ENCODE peak calls at places on chromosomes 3 and 15, in five cellular contexts. W is HepG2, R is A549, D is GM23338, K is K562. E is an unnamed sample.

GRCh38 chr15:65743637-65744252 is 48.3 kb downstream of the DENND4A start:
- DNase-seq in W (no peak), D (no peak), K (no peak), R (no peak), E (no peak)

GRCh38 chr15:57527382-57528091 is 64.2 kb upstream of the MYZAP start:
- DNase-seq in R (peak; percentile 89), D (peak; percentile 89), W (peak; percentile 76), K (peak; percentile 39), E (peak; percentile 46)

GRCh38 chr3:146838221-146838620 is 233.1 kb upstream of the PLSCR5 start:
- DNase-seq in D (no peak), K (no peak), R (no peak), W (no peak), E (no peak)

GRCh38 chr15:51726302-51727073 is 11.0 kb downstream of the LYSMD2 start:
- DNase-seq in K (peak; percentile 74), R (peak; percentile 74), D (peak; percentile 83), W (peak; percentile 10), E (no peak)

GRCh38 chr3:47008258-47008671 is 28.8 kb downstream of the NBEAL2 start:
- DNase-seq in W (no peak), D (no peak), K (no peak), R (no peak), E (no peak)

GRCh38 chr15:28725556-28725955 is 13.3 kb upstream of the GOLGA8M start:
- DNase-seq in R (no peak), W (no peak), D (no peak), K (no peak), E (no peak)

GRCh38 chr3:123044981-123045763 is 17.6 kb upstream of the SEMA5B start:
- DNase-seq in W (no peak), R (no peak), K (no peak), D (no peak), E (no peak)

GRCh38 chr15:25172691-25173090 is 217.9 kb downstream of the SNRPN start:
- DNase-seq in D (no peak), R (no peak), K (no peak), W (no peak), E (no peak)

GRCh38 chr3:72375237-72376154 is 472.7 kb downstream of the SHQ1 start:
- DNase-seq in D (peak; percentile 31), R (no peak), W (no peak), K (no peak), E (no peak)

GRCh38 chr3:143855183-143855582 is 6.9 kb upstream of the SLC9A9 start:
- DNase-seq in R (no peak), W (no peak), K (no peak), D (no peak), E (no peak)

GRCh38 chr15:100020181-100020580 is 286.9 kb upstream of the LYSMD4 start:
- DNase-seq in W (no peak), K (no peak), R (no peak), D (peak; percentile 62), E (no peak)

DNA sequence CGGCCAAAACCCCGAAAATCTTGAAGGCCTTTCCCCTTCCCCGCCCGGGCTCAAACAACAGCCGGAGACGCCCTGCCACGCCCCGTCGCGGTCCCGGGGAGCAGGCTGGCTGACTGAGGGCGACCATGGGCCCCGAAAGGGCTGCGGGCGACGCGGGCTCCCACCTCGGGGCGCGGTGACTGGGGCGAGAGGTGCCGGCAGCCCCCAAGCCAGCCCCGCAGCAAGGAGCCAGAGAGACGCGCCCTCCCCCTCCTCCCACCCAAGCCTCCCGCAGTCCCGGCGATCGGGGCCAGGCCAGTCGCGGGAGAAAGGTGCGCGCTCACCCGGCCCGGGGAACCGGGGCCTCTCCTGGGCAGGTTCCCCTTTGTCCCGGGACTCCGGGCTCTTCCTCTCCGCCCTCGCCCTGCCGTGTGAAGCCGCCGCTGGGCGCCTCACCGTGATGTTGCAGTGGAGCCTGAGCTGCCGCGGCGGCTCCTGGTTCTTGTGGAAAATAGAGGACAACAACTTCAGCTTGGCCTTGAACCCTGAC is 30.6 kb upstream of the ZSCAN2 start:
- DNase-seq in R (peak; percentile 48), D (peak; percentile 48), K (peak; percentile 64), W (no peak), E (no peak)
- TF ChIP-seq JUNB in R (no peak), D (no peak), K (no peak), W (no peak), E (no peak)

GRCh38 chr3:20039765-20040475 is at the start of gene KAT2B:
- DNase-seq in R (peak; percentile 74), D (peak; percentile 71), W (peak; percentile 47), K (peak; percentile 89), E (no peak)
- TF ChIP-seq JUNB in R (no peak), D (no peak), W (no peak), K (no peak), E (no peak)

DNA sequence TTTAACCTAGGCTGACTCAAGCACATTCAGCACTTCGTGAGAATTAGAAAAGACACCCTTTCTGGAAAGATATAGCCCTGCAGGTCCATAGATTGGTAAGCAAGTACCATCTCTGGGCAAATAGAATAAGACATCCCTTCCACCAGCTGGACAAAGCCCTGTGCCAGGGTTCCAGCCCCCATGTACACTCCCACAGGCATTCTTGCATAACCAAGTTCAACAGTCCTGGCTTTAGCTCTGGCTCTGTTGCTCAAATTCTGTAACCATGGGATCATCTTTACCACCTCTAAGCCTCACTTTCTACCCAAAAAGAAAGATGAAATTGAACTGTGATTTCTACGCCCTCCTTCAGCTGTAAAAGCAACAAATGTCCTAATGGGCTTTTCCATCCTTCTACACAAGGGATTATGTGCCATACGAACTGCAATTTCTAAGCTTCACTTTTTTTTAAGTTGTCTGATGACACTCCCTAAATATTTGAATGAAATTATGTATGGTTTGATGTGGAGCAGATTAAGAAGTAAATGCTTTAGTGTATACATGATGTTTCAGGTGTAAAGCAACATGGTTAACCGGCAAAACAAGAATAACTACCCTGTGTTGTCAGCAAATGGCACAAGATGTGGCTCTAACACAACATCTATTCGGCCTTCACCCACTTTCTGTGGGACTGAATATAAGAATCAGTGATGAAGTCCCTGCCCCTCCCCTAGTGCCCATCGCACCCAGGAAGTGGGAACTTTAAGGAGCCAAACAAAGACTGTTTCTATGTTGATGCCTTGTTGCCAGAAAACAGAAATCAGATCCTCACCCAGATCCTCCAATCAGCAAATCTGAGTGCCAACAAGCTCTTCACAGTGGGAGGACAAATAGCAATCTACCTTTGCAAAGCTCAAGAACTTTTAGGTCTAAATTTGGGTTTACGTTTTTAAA is 165.7 kb downstream of the P3H2 start:
- DNase-seq in D (no peak), R (no peak), W (no peak), K (no peak), E (no peak)
- TF ChIP-seq JUNB in D (no peak), R (no peak), W (no peak), K (no peak), E (no peak)

GRCh38 chr15:81335631-81336030 is 11.7 kb upstream of the STARD5 start:
- DNase-seq in K (no peak), D (no peak), R (no peak), W (no peak), E (no peak)

GRCh38 chr15:81337241-81337640 is 13.3 kb upstream of the STARD5 start:
- DNase-seq in W (no peak), D (no peak), R (no peak), K (no peak), E (no peak)

GRCh38 chr15:81334768-81335447 is 11.0 kb upstream of the STARD5 start:
- DNase-seq in W (no peak), D (no peak), R (no peak), K (no peak), E (no peak)

GRCh38 chr15:81337713-81338157 is 13.8 kb upstream of the STARD5 start:
- DNase-seq in D (no peak), W (no peak), K (no peak), R (no peak), E (no peak)

DNA sequence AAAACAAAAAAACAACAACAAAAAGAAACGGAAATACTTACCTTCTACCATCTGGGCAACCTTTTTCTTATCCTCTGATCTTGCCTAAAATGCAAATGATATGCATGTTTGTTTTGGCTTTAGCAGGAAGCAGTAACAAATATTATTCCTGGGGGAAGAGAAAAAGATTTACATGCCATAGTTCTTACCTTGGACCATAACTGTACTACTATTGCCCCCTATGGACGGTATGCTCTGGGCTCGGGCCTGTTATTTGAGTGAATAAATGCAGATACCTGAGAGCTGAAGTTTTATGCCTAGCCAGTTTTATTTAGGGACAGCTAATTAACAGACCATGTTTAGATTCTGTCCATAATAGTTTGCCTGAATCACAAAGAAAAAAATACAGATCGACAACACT is 12.6 kb upstream of the STARD5 start:
- DNase-seq in K (no peak), W (peak; percentile 12), R (peak; percentile 36), D (peak; percentile 28), E (no peak)
- TF ChIP-seq JUNB in K (no peak), W (no peak), R (no peak), D (no peak), E (no peak)

GRCh38 chr3:14938964-14939363 is 8.4 kb upstream of the NR2C2 start:
- DNase-seq in K (no peak), W (no peak), R (no peak), D (no peak), E (no peak)
- TF ChIP-seq JUNB in K (no peak), W (no peak), R (no peak), D (no peak), E (no peak)

DNA sequence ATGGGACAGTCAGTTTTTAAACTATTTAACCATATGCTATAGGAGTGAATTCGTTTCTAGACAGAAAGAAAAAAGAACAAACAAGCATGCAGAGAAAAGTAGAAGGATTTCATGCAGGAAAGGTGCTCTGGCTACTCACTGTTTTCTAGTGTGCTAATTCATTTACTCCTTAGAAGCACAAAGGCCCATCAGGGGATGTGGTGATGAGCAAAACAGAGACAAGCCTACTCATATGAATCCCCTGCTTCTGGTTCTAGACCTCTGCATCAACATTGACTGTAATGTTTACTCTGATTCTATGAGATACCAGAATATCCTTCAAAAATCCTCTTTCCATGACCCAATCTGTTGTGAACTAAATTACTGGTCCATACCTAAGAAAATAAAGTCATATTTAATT is 801.9 kb downstream of the PLOD2 start:
- DNase-seq in K (no peak), W (no peak), R (no peak), D (no peak), E (no peak)
- TF ChIP-seq JUNB in K (no peak), W (no peak), R (no peak), D (no peak), E (no peak)

E was measured in GM12878.